ENCODE peak calls at places on chromosomes 16 and 17, in ten cellular contexts. E is AG04450, S is ascending aorta, D is stomach, C is AG09309, R is GM12865, W is PC-3, N is psoas muscle, G is upper lobe of left lung, L is HFF-Myc. K is an unnamed sample.

GRCh38 chr17:76414334-76415295 is 30.2 kb downstream of the SPHK1 start:
- DNase-seq in E (no peak), S (peak), D (peak), C (no peak), R (no peak), W (no peak), N (peak), G (peak), L (no peak), K (peak)

GRCh38 chr16:27547134-27547533 is 2.6 kb downstream of the GTF3C1 start:
- DNase-seq in E (peak), S (no peak), D (no peak), C (peak), R (peak), W (peak), N (no peak), G (no peak), L (peak), K (peak)

GRCh38 chr17:44039829-44040635 is 25.3 kb upstream of the TMEM101 start:
- DNase-seq in E (no peak), S (no peak), D (no peak), C (no peak), R (no peak), W (no peak), N (no peak), G (no peak), L (no peak), K (no peak)

GRCh38 chr17:50052822-50053653 is 2.9 kb upstream of the ITGA3 start:
- DNase-seq in E (no peak), S (no peak), D (peak), C (no peak), R (no peak), W (peak), N (no peak), G (no peak), L (no peak), K (no peak)

GRCh38 chr17:46868689-46869187 is 17.4 kb downstream of the WNT9B start:
- DNase-seq in E (no peak), S (no peak), D (no peak), C (no peak), R (no peak), W (no peak), N (no peak), G (no peak), L (no peak), K (no peak)

GRCh38 chr16:11254913-11255736 is 879 bp downstream of the SOCS1 start:
- DNase-seq in E (no peak), S (no peak), D (peak), C (no peak), R (peak), W (peak), N (peak), G (peak), L (no peak), K (peak)

GRCh38 chr16:3879258-3879886 is 1.1 kb downstream of the CREBBP start:
- DNase-seq in E (no peak), S (peak), D (peak), C (no peak), R (no peak), W (peak), N (peak), G (no peak), L (no peak), K (peak)

GRCh38 chr17:78783711-78784396 is 1.8 kb upstream of the CYTH1 start:
- DNase-seq in E (no peak), S (no peak), D (no peak), C (no peak), R (no peak), W (no peak), N (no peak), G (no peak), L (no peak), K (no peak)

GRCh38 chr17:57948169-57948554 is 7.0 kb downstream of the CUEDC1 start:
- DNase-seq in E (no peak), S (no peak), D (no peak), C (no peak), R (no peak), W (no peak), N (no peak), G (no peak), L (no peak), K (no peak)

GRCh38 chr17:53791551-53791950 is 31.2 kb upstream of the KIF2B start:
- DNase-seq in E (no peak), S (no peak), D (no peak), C (no peak), R (no peak), W (no peak), N (no peak), G (peak), L (no peak), K (no peak)

GRCh38 chr16:79769320-79770243 is 169.0 kb upstream of the MAF start:
- DNase-seq in E (no peak), S (no peak), D (no peak), C (no peak), R (no peak), W (no peak), N (no peak), G (no peak), L (no peak), K (no peak)

GRCh38 chr17:35555695-35556094 is 4.9 kb downstream of the SLFN14 start:
- DNase-seq in E (no peak), S (no peak), D (no peak), C (no peak), R (no peak), W (peak), N (no peak), G (no peak), L (no peak), K (no peak)

GRCh38 chr17:64399071-64399766 is 8.6 kb upstream of the PECAM1 start:
- DNase-seq in E (no peak), S (no peak), D (no peak), C (no peak), R (no peak), W (peak), N (no peak), G (no peak), L (no peak), K (no peak)

GRCh38 chr17:57757735-57758134 is 12.6 kb upstream of the CCDC182 start:
- DNase-seq in E (no peak), S (no peak), D (no peak), C (no peak), R (no peak), W (no peak), N (no peak), G (no peak), L (no peak), K (no peak)

GRCh38 chr16:51402239-51402638 is 251.2 kb upstream of the SALL1 start:
- DNase-seq in E (no peak), S (no peak), D (no peak), C (no peak), R (no peak), W (no peak), N (no peak), G (no peak), L (no peak), K (no peak)

GRCh38 chr17:56231693-56232092 is 78.4 kb downstream of the ANKFN1 start:
- DNase-seq in E (no peak), S (no peak), D (no peak), C (no peak), R (no peak), W (no peak), N (no peak), G (no peak), L (no peak), K (no peak)
- TF ChIP-seq CTCF in E (no peak), S (no peak), D (no peak), C (no peak), R (no peak), W (peak), N (no peak), G (no peak), L (no peak), K (no peak)

GRCh38 chr17:61410100-61410551 is 10.5 kb downstream of the TBX2 start:
- DNase-seq in E (no peak), S (peak), D (no peak), C (no peak), R (no peak), W (no peak), N (no peak), G (peak), L (no peak), K (peak)

GRCh38 chr17:61411944-61412859 is 12.6 kb downstream of the TBX2 start:
- DNase-seq in E (no peak), S (peak), D (peak), C (no peak), R (peak), W (peak), N (peak), G (peak), L (no peak), K (peak)

GRCh38 chr17:61410555-61411089 is 11.0 kb downstream of the TBX2 start:
- DNase-seq in E (peak), S (peak), D (peak), C (no peak), R (peak), W (no peak), N (peak), G (peak), L (no peak), K (peak)

GRCh38 chr17:61412860-61413653 is 13.4 kb downstream of the TBX2 start:
- DNase-seq in E (no peak), S (peak), D (no peak), C (no peak), R (no peak), W (no peak), N (no peak), G (no peak), L (no peak), K (peak)

GRCh38 chr17:61411114-61411943 is 11.7 kb downstream of the TBX2 start:
- DNase-seq in E (no peak), S (peak), D (peak), C (no peak), R (no peak), W (peak), N (no peak), G (peak), L (no peak), K (peak)
- TF ChIP-seq CTCF in E (peak), S (no peak), D (no peak), C (peak), R (no peak), W (peak), N (peak), G (no peak), L (peak), K (peak)

GRCh38 chr16:8886593-8887437 is 4.7 kb downstream of the LITAFD start:
- DNase-seq in E (no peak), S (no peak), D (no peak), C (no peak), R (no peak), W (no peak), N (no peak), G (no peak), L (no peak), K (no peak)

GRCh38 chr16:8887438-8887765 is 5.3 kb downstream of the LITAFD start:
- DNase-seq in E (no peak), S (no peak), D (no peak), C (no peak), R (no peak), W (no peak), N (no peak), G (no peak), L (no peak), K (no peak)

GRCh38 chr16:8882725-8883377 is 700 bp downstream of the LITAFD start:
- DNase-seq in E (no peak), S (no peak), D (no peak), C (no peak), R (no peak), W (no peak), N (no peak), G (no peak), L (no peak), K (no peak)

GRCh38 chr16:8887952-8888560 is 5.9 kb downstream of the LITAFD start:
- DNase-seq in E (no peak), S (no peak), D (peak), C (no peak), R (no peak), W (peak), N (peak), G (no peak), L (no peak), K (no peak)

GRCh38 chr16:8885674-8886592 is 3.8 kb downstream of the LITAFD start:
- DNase-seq in E (no peak), S (no peak), D (no peak), C (no peak), R (no peak), W (peak), N (peak), G (no peak), L (no peak), K (no peak)
- TF ChIP-seq CTCF in E (peak), S (no peak), D (no peak), C (peak), R (no peak), W (peak), N (no peak), G (no peak), L (no peak), K (no peak)

DNA sequence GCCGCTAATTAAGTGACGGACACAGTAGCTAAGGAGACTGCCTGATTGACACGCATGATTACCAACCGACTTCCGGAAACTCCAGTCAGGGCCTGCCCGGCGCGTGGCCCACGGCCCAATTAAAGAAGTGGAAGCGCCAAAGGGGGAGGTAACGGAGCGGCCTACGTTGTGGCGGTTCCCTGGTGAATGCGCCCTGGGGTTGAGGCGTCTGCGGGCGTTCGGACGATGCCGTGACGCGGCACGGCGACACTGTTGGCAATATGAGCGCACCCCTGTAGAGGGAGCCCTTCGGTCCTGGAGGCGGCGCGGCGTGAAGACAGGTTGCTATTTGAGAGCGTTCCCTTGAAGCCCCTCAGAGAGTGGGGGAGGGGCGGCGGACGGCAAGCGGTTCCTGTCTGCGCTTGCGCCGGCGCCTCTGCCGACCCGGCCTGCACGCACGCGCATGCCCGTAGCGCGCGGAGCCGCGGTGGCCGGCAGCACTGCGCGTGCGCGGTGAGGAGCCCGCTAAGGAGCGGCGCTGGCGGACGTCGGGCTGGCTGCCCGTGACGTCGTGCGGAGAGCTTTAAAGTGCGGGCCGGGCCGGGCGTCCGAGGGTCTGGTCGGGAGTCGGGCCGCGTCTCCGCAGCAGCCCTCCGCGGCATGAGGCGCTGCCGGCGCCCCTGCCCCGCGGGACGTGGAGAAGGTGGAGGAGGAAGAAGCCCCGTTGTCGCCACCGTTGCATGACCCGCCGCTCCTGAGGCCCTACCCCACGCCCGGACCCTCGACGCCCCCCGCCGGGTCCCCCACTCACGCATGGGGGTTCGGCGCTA is at the start of gene ALKBH5:
- DNase-seq in E (peak), S (peak), D (peak), C (peak), R (peak), W (peak), N (peak), G (peak), L (peak), K (peak)
- TF ChIP-seq CTCF in E (peak), S (peak), D (no peak), C (peak), R (peak), W (peak), N (peak), G (no peak), L (peak), K (peak)

GRCh38 chr16:67539271-67539670 is 10.6 kb downstream of the RIPOR1 start:
- DNase-seq in E (no peak), S (no peak), D (no peak), C (no peak), R (no peak), W (no peak), N (no peak), G (no peak), L (no peak), K (no peak)
- TF ChIP-seq CTCF in E (no peak), S (no peak), D (no peak), C (no peak), R (no peak), W (no peak), N (no peak), G (no peak), L (no peak), K (no peak)

DNA sequence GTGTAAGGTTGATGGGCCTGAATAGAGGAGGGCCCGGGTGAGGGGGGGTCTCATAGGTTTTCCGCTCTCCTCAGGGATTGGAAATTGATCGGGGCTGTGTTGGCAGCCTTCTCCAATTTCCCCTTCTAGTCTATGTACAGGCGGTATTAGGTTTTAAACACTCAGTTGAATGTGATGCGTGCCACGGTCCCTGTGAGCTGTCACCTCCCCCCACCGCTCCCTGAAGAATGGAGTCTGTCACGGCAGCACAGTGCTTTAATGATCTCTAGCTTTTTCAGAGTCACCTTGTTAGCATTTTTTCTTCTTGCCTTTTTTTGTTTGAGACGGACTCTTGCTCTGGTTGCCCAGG is 800 bp downstream of the COX4I1 start:
- DNase-seq in E (no peak), S (no peak), D (no peak), C (no peak), R (peak), W (no peak), N (no peak), G (no peak), L (no peak), K (no peak)
- TF ChIP-seq CTCF in E (no peak), S (no peak), D (no peak), C (no peak), R (no peak), W (no peak), N (no peak), G (no peak), L (no peak), K (no peak)

DNA sequence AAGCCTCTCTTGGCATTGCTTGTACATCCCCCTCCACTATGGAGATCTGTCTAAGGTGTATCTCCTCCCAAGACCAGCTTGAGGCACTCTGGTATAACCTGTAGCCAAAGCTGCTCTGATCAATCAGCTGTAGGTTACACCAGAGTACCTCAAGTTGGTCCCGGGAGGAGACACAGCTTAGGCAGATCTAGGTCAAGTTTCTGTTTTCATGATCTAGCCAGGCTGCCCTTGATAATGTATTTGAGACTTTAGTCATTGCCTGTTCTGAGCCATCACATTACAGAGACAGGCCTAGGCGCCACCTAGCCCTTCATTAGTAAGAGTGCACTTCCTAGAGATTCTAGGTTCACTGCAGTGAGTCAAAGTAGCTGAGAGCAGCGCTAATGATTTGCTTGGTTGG is 31.4 kb downstream of the ASGR1 start:
- DNase-seq in E (no peak), S (no peak), D (no peak), C (no peak), R (peak), W (no peak), N (no peak), G (no peak), L (no peak), K (no peak)
- TF ChIP-seq CTCF in E (no peak), S (no peak), D (no peak), C (no peak), R (no peak), W (no peak), N (no peak), G (no peak), L (no peak), K (no peak)

GRCh38 chr16:53323924-53324323 is 110.3 kb upstream of the RBL2 start:
- DNase-seq in E (no peak), S (no peak), D (no peak), C (no peak), R (no peak), W (no peak), N (no peak), G (no peak), L (no peak), K (no peak)

DNA sequence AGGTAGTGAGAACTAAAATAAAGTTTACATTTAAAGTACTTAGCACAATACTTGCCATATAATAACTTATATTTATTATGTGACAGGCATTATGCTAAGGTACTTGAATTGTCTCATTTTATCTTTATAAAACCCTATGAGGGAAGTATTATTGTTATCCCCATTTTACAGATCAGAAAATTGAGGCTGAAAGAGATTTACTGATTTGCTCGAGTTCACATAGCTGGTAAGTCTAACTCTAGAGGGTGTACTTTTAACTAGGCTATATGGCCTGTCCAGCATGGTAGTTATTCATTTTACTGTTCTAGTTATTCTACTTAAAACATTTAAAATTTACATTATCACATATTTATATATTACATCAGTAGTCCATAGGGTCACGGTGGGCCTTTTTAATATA is 113.3 kb upstream of the RBL2 start:
- DNase-seq in E (no peak), S (no peak), D (no peak), C (no peak), R (no peak), W (no peak), N (no peak), G (no peak), L (no peak), K (no peak)
- TF ChIP-seq CTCF in E (no peak), S (no peak), D (no peak), C (no peak), R (no peak), W (no peak), N (no peak), G (no peak), L (no peak), K (no peak)

K was measured in GM13977.